ENCODE peak calls at places on chromosomes 11 and 22, in nine cellular contexts. V is colonic mucosa, D is HFFc6, Y is HCT116, T is AG09319, B is pancreas, W is nephron progenitor cell, N is foreskin fibroblast, P is astrocyte of the spinal cord. F is an unnamed sample.

GRCh38 chr22:19430890-19431541 is 517 bp downstream of the HIRA start:
- DNase-seq in V (peak; percentile 79), D (peak; percentile 14), Y (no peak), T (no peak), B (peak; percentile 75), W (no peak), N (peak; percentile 58), P (peak; percentile 35), F (peak; percentile 37)

GRCh38 chr11:73157141-73158010 is 15.3 kb upstream of the FCHSD2 start:
- DNase-seq in V (no peak), D (peak; percentile 89), Y (no peak), T (no peak), B (no peak), W (no peak), N (peak; percentile 84), P (peak; percentile 29), F (no peak)

GRCh38 chr22:44882226-44882905 is 127.4 kb downstream of the PHF21B start:
- DNase-seq in V (no peak), D (no peak), Y (no peak), T (no peak), B (peak; percentile 25), W (no peak), N (no peak), P (no peak), F (no peak)

GRCh38 chr11:73239571-73240189 is 21.6 kb downstream of the P2RY2 start:
- DNase-seq in V (no peak), D (no peak), Y (no peak), T (no peak), B (peak; percentile 38), W (no peak), N (no peak), P (no peak), F (no peak)

GRCh38 chr11:117221775-117222517 is 9.9 kb downstream of the PCSK7 start:
- DNase-seq in V (peak; percentile 66), D (peak; percentile 52), Y (no peak), T (no peak), B (peak; percentile 64), W (peak; percentile 33), N (peak; percentile 85), P (peak; percentile 66), F (no peak)

GRCh38 chr22:43956805-43957463 is 1.7 kb downstream of the SAMM50 start:
- DNase-seq in V (no peak), D (no peak), Y (no peak), T (no peak), B (no peak), W (peak; percentile 16), N (no peak), P (no peak), F (no peak)

GRCh38 chr11:955154-956049 is 29.7 kb downstream of the AP2A2 start:
- DNase-seq in V (peak; percentile 62), D (no peak), Y (no peak), T (no peak), B (no peak), W (no peak), N (no peak), P (no peak), F (no peak)

GRCh38 chr22:43131773-43132501 is 11.3 kb downstream of the MCAT start:
- DNase-seq in V (no peak), D (no peak), Y (no peak), T (no peak), B (no peak), W (no peak), N (no peak), P (no peak), F (no peak)

GRCh38 chr11:35873721-35874120 is 70.1 kb upstream of the LDLRAD3 start:
- DNase-seq in V (no peak), D (no peak), Y (no peak), T (no peak), B (no peak), W (no peak), N (no peak), P (no peak), F (no peak)

GRCh38 chr11:86205415-86206268 is 38.9 kb upstream of the EED start:
- DNase-seq in V (no peak), D (no peak), Y (no peak), T (no peak), B (no peak), W (no peak), N (no peak), P (no peak), F (no peak)
- TF ChIP-seq CTCF in V (no peak), D (no peak), Y (no peak), T (no peak), B (no peak), W (no peak), N (no peak), P (no peak), F (no peak)

GRCh38 chr11:13487661-13488030 is 8.2 kb downstream of the PTH start:
- DNase-seq in V (peak; percentile 37), D (no peak), Y (peak; percentile 8), T (no peak), B (no peak), W (no peak), N (peak; percentile 15), P (no peak), F (no peak)

DNA sequence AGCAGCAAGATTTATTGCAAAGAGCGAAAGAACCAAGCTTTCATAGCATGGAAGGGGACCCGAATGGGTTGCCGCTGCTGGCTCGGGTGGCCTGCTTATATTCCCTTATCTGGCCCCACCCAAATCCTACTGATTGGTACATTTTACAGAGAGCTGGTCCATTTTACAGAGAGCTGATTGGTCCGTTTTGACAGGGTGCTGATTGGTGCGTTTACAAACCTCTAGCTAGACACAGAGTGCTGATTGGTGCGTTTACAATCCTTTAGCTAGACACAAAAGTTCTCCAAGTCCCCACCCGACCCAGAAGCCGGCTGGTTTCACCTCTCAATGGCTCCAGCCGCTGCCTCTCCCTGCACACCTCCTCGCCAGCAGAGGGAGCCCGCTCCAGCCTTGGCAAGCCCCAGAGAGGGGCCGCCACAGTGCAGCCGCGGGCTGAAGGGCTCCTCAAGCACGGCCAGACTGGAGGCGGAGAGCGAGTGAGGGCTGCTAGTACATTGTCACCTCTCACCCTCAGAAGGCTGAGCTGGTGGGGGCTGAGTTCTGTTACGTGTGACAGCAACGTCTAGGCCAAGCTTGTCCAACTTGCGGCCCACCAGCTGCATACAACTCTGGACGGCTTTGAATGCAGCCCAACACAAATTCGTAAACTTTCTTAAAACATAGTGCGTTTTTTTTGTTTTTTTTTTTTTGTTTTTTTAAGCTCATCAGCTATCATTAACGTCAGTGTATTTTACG is 8.7 kb downstream of the PTH start:
- DNase-seq in V (peak; percentile 74), D (no peak), Y (no peak), T (no peak), B (peak; percentile 87), W (peak; percentile 39), N (peak; percentile 10), P (no peak), F (peak; percentile 9)
- TF ChIP-seq CTCF in V (no peak), D (peak; percentile 51), Y (no peak), T (peak; percentile 16), B (peak; percentile 26), W (no peak), N (peak; percentile 6), P (peak; percentile 34), F (no peak)

GRCh38 chr11:64649304-64649703 is 58.3 kb downstream of the SLC22A12 start:
- DNase-seq in V (no peak), D (no peak), Y (peak; percentile 24), T (no peak), B (no peak), W (peak; percentile 56), N (peak; percentile 19), P (no peak), F (peak; percentile 43)
- TF ChIP-seq CTCF in V (peak; percentile 31), D (peak; percentile 70), Y (peak; percentile 86), T (peak; percentile 31), B (no peak), W (peak; percentile 57), N (peak; percentile 34), P (peak; percentile 45), F (peak; percentile 55)

GRCh38 chr11:67041602-67042001 is 15.0 kb upstream of the RHOD start:
- DNase-seq in V (no peak), D (no peak), Y (no peak), T (no peak), B (no peak), W (no peak), N (no peak), P (no peak), F (no peak)

GRCh38 chr11:67043572-67044329 is 12.9 kb upstream of the RHOD start:
- DNase-seq in V (no peak), D (no peak), Y (no peak), T (no peak), B (no peak), W (no peak), N (no peak), P (peak; percentile 54), F (no peak)

GRCh38 chr11:67048515-67048914 is 8.1 kb upstream of the RHOD start:
- DNase-seq in V (no peak), D (no peak), Y (no peak), T (no peak), B (no peak), W (no peak), N (peak; percentile 89), P (no peak), F (no peak)

GRCh38 chr11:67045314-67045713 is 11.3 kb upstream of the RHOD start:
- DNase-seq in V (no peak), D (peak; percentile 83), Y (peak; percentile 64), T (no peak), B (no peak), W (no peak), N (peak; percentile 77), P (peak; percentile 95), F (no peak)

GRCh38 chr11:67044496-67044895 is 12.2 kb upstream of the RHOD start:
- DNase-seq in V (no peak), D (no peak), Y (no peak), T (no peak), B (no peak), W (no peak), N (no peak), P (peak; percentile 64), F (no peak)
- TF ChIP-seq CTCF in V (no peak), D (no peak), Y (no peak), T (no peak), B (no peak), W (no peak), N (no peak), P (no peak), F (no peak)

GRCh38 chr11:25970726-25971508 is 361.0 kb upstream of the ANO3 start:
- DNase-seq in V (no peak), D (no peak), Y (no peak), T (no peak), B (no peak), W (no peak), N (no peak), P (no peak), F (no peak)
- TF ChIP-seq CTCF in V (peak; percentile 13), D (peak; percentile 56), Y (no peak), T (peak; percentile 5), B (no peak), W (peak; percentile 27), N (peak; percentile 18), P (peak; percentile 39), F (peak; percentile 73)

GRCh38 chr22:32309585-32310251 is 47.9 kb upstream of the RFPL3 start:
- DNase-seq in V (no peak), D (no peak), Y (no peak), T (no peak), B (no peak), W (peak; percentile 22), N (no peak), P (no peak), F (no peak)
- TF ChIP-seq CTCF in V (no peak), D (no peak), Y (no peak), T (no peak), B (no peak), W (no peak), N (no peak), P (no peak), F (no peak)